ENCODE peak calls at places on chromosomes 5 and 9, in four cellular contexts. V, H, S and M are unnamed samples.

GRCh38 chr5:138054863-138055558 is 22.1 kb upstream of the FAM13B start:
- DNase-seq in V (no peak), H (no peak), S (no peak), M (peak)

GRCh38 chr9:26172301-26172700 is 494.1 kb upstream of the TUSC1 start:
- DNase-seq in V (no peak), H (no peak), S (no peak), M (no peak)

GRCh38 chr9:7967851-7968250 is 168.3 kb upstream of the DMAC1 start:
- DNase-seq in V (no peak), H (no peak), S (peak), M (no peak)

GRCh38 chr9:136631038-136632000 is 31.4 kb upstream of the EGFL7 start:
- DNase-seq in V (peak), H (peak), S (peak), M (peak)

GRCh38 chr5:132422720-132423442 is 53.4 kb downstream of the SLC22A5 start:
- DNase-seq in V (peak), H (no peak), S (peak), M (no peak)

GRCh38 chr5:131381011-131381410 is 117.2 kb downstream of the CDC42SE2 start:
- DNase-seq in V (peak), H (no peak), S (no peak), M (no peak)

GRCh38 chr5:40021007-40021406 is 596.2 kb upstream of the DAB2 start:
- DNase-seq in V (no peak), H (no peak), S (no peak), M (no peak)

GRCh38 chr9:69044226-69045219 is 9.0 kb downstream of the FXN start:
- DNase-seq in V (peak), H (no peak), S (no peak), M (no peak)

GRCh38 chr5:61450880-61451279 is 118.8 kb downstream of the ZSWIM6 start:
- DNase-seq in V (peak), H (no peak), S (no peak), M (no peak)

GRCh38 chr5:40221796-40222195 is 457.9 kb upstream of the PTGER4 start:
- DNase-seq in V (peak), H (no peak), S (peak), M (no peak)

GRCh38 chr5:135217669-135218485 is 181.2 kb downstream of the MACROH2A1 start:
- DNase-seq in V (no peak), H (peak), S (no peak), M (no peak)

GRCh38 chr9:121559183-121559582 is 59.5 kb upstream of the GGTA1 start:
- DNase-seq in V (peak), H (no peak), S (no peak), M (no peak)

GRCh38 chr9:76158713-76159112 is 235.5 kb downstream of the RFK start:
- DNase-seq in V (no peak), H (no peak), S (no peak), M (no peak)

GRCh38 chr9:135012166-135012565 is 75.3 kb upstream of the OLFM1 start:
- DNase-seq in V (no peak), H (no peak), S (no peak), M (no peak)

GRCh38 chr5:110258460-110258859 is 468.0 kb downstream of the TMEM232 start:
- DNase-seq in V (peak), H (no peak), S (no peak), M (peak)

GRCh38 chr9:34086889-34087288 is 38.2 kb upstream of the UBAP2 start:
- DNase-seq in V (peak), H (no peak), S (no peak), M (no peak)

GRCh38 chr5:56814361-56814962 is 887 bp upstream of the MAP3K1 start:
- DNase-seq in V (peak), H (peak), S (no peak), M (peak)

GRCh38 chr5:30505014-30505886 is 688.2 kb upstream of the CDH6 start:
- DNase-seq in V (peak), H (no peak), S (no peak), M (peak)

GRCh38 chr9:129143461-129143927 is 32.3 kb downstream of the PTPA start:
- DNase-seq in V (peak), H (no peak), S (no peak), M (no peak)

GRCh38 chr5:85334-85995 is 6.5 kb upstream of the PLEKHG4B start:
- DNase-seq in V (no peak), H (no peak), S (no peak), M (no peak)

GRCh38 chr5:126693806-126694205 is 83.1 kb upstream of the LMNB1 start:
- DNase-seq in V (no peak), H (no peak), S (no peak), M (no peak)

GRCh38 chr9:93097496-93098205 is 1.6 kb downstream of the CARD19 start:
- DNase-seq in V (peak), H (no peak), S (no peak), M (no peak)

GRCh38 chr5:133977161-133977787 is 8.8 kb upstream of the C5orf15 start:
- DNase-seq in V (peak), H (no peak), S (no peak), M (no peak)

GRCh38 chr5:13944564-13945195 is at the start of gene DNAH5:
- DNase-seq in V (peak), H (no peak), S (no peak), M (no peak)

GRCh38 chr9:127982912-127983311 is 2.1 kb upstream of the EEIG1 start:
- DNase-seq in V (no peak), H (no peak), S (no peak), M (no peak)

GRCh38 chr9:89676281-89676680 is 71.5 kb downstream of the GADD45G start:
- DNase-seq in V (no peak), H (no peak), S (no peak), M (no peak)

GRCh38 chr9:89679006-89679395 is 74.2 kb downstream of the GADD45G start:
- DNase-seq in V (no peak), H (no peak), S (no peak), M (no peak)

GRCh38 chr9:89678394-89679005 is 73.7 kb downstream of the GADD45G start:
- DNase-seq in V (no peak), H (no peak), S (no peak), M (no peak)

GRCh38 chr9:89679581-89679980 is 74.8 kb downstream of the GADD45G start:
- DNase-seq in V (no peak), H (no peak), S (no peak), M (no peak)

GRCh38 chr9:89677696-89678393 is 73.0 kb downstream of the GADD45G start:
- DNase-seq in V (no peak), H (peak), S (no peak), M (peak)
- H2BK12ac ChIP-seq in V (no peak), H (peak), S (peak), M (no peak)

DNA sequence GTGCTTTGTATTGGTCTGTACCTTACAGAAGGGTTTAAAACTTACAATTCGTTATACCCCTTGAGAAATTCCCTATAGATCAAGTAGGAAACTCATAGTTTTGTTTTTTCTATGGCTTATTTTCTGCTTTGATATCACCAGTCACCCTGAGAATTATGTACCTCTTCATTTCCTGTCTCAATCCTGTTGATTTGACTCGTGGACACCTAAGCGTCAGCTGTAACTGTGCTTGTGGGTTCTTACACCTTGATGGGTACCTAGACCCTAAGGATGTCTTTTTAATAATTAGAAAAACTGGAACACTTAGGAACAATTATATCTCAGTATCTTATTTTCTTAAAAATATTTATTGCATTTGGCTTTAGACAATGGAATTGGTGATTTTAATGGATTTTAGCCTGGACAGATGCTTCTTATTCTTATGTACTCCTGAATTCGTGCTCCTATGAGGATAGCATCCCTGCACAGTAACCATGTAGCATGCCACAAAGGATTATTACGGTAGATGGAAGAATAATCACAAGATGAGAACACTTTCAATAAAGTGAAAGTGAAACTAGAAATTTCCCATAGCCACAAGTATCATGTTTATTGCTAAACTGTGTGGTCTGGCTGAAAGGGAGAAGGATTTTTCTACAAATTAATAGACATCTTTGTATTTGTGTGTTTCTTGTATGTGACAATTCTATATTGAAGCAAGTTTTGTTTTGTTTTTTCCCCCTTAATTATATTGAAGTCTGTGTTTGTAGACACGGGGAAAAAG is 1920.3 kb upstream of the WWC1 start:
- DNase-seq in V (peak), H (no peak), S (no peak), M (no peak)
- H3K4me3 ChIP-seq in V (peak), H (no peak), S (no peak), M (no peak)

GRCh38 chr5:173963107-173963506 is 25.9 kb upstream of the C5orf47 start:
- DNase-seq in V (peak), H (no peak), S (no peak), M (no peak)
- H4K91ac ChIP-seq in V (no peak), H (peak), S (no peak), M (no peak)

GRCh38 chr9:3475300-3476020 is 50.3 kb downstream of the RFX3 start:
- DNase-seq in V (no peak), H (no peak), S (no peak), M (no peak)
- H2BK12ac ChIP-seq in V (peak), H (no peak), S (no peak), M (no peak)

GRCh38 chr5:179828756-179829421 is 8.2 kb downstream of the SQSTM1 start:
- DNase-seq in V (no peak), H (no peak), S (no peak), M (no peak)
- H3K4me3 ChIP-seq in V (no peak), H (no peak), S (no peak), M (no peak)

GRCh38 chr5:2136728-2137333 is 254.1 kb upstream of the IRX4 start:
- DNase-seq in V (no peak), H (no peak), S (no peak), M (no peak)
- H4K91ac ChIP-seq in V (peak), H (no peak), S (no peak), M (peak)

GRCh38 chr5:142703153-142703552 is 17.3 kb upstream of the FGF1 start:
- DNase-seq in V (no peak), H (no peak), S (no peak), M (no peak)
- H2BK12ac ChIP-seq in V (no peak), H (peak), S (no peak), M (no peak)

GRCh38 chr5:139669681-139670368 is 21.7 kb downstream of the CXXC5 start:
- DNase-seq in V (no peak), H (no peak), S (no peak), M (no peak)

GRCh38 chr5:139668924-139669680 is 21.0 kb downstream of the CXXC5 start:
- DNase-seq in V (no peak), H (no peak), S (no peak), M (no peak)

GRCh38 chr5:139670369-139671095 is 22.4 kb downstream of the CXXC5 start:
- DNase-seq in V (peak), H (no peak), S (no peak), M (no peak)

GRCh38 chr5:139668064-139668880 is 20.1 kb downstream of the CXXC5 start:
- DNase-seq in V (peak), H (no peak), S (no peak), M (no peak)

GRCh38 chr5:139671096-139671841 is 23.1 kb downstream of the CXXC5 start:
- DNase-seq in V (peak), H (no peak), S (no peak), M (no peak)
- H3K4me3 ChIP-seq in V (peak), H (no peak), S (no peak), M (no peak)

GRCh38 chr9:14345586-14346237 is 31.8 kb upstream of the NFIB start:
- DNase-seq in V (no peak), H (peak), S (no peak), M (no peak)
- H4K91ac ChIP-seq in V (no peak), H (peak), S (no peak), M (no peak)